ENCODE peak calls at places on chromosomes 4 and X, in nine cellular contexts. W is brain microvascular endothelial cell; H is ovary; M is IMR-90; Q is suprapubic skin; N is CD4-positive, CD25-positive, alpha-beta regulatory T cell; S is GM23248; X is PC-3; O is lower lobe of right lung. F is an unnamed sample.

GRCh38 chr4:5998333-5998936 is 19.8 kb downstream of the C4orf50 start:
- DNase-seq in W (peak; percentile 61), H (peak; percentile 37), M (peak; percentile 61), Q (peak; percentile 56), N (peak; percentile 34), S (peak; percentile 72), X (peak; percentile 59), O (no peak), F (no peak)

GRCh38 chrX:109890910-109891502 is 111.9 kb upstream of the TMEM164 start:
- DNase-seq in W (peak; percentile 45), H (peak; percentile 52), M (peak; percentile 59), Q (no peak), N (peak; percentile 13), S (peak; percentile 55), X (peak; percentile 74), O (peak; percentile 59), F (peak; percentile 35)

GRCh38 chrX:135707880-135708279 is 5.6 kb upstream of the CT45A1 start:
- DNase-seq in W (no peak), H (no peak), M (no peak), Q (no peak), N (no peak), S (peak; percentile 23), X (peak; percentile 32), O (no peak), F (peak; percentile 13)

GRCh38 chrX:152635941-152636340 is 1.8 kb upstream of the GABRQ start:
- DNase-seq in W (peak; percentile 49), H (no peak), M (peak; percentile 50), Q (no peak), N (no peak), S (peak; percentile 66), X (peak; percentile 71), O (no peak), F (no peak)

GRCh38 chrX:100447563-100448397 is 37.7 kb upstream of the PCDH19 start:
- DNase-seq in W (peak; percentile 40), H (peak; percentile 39), M (peak; percentile 1), Q (peak; percentile 61), N (no peak), S (peak; percentile 36), X (peak; percentile 56), O (no peak), F (peak; percentile 9)

GRCh38 chr4:74933562-74934015 is 673 bp downstream of the PARM1 start:
- DNase-seq in W (no peak), H (no peak), M (no peak), Q (no peak), N (no peak), S (peak; percentile 30), X (no peak), O (peak; percentile 49), F (no peak)

GRCh38 chrX:15146515-15146914 is 123.4 kb downstream of the ASB9 start:
- DNase-seq in W (peak; percentile 12), H (no peak), M (no peak), Q (no peak), N (no peak), S (peak; percentile 17), X (peak; percentile 58), O (peak; percentile 38), F (no peak)

GRCh38 chr4:130808492-130808891 is 1712.5 kb downstream of the C4orf33 start:
- DNase-seq in W (peak; percentile 4), H (no peak), M (no peak), Q (no peak), N (no peak), S (no peak), X (peak; percentile 49), O (no peak), F (no peak)

GRCh38 chr4:6781113-6781512 is 1.4 kb upstream of the KIAA0232 start:
- DNase-seq in W (no peak), H (no peak), M (no peak), Q (no peak), N (no peak), S (no peak), X (no peak), O (no peak), F (no peak)

GRCh38 chr4:145920205-145920604 is 18.4 kb downstream of the ZNF827 start:
- DNase-seq in W (peak; percentile 91), H (no peak), M (peak; percentile 93), Q (no peak), N (no peak), S (peak; percentile 97), X (no peak), O (no peak), F (no peak)

GRCh38 chr4:119000400-119000799 is 111.7 kb downstream of the SYNPO2 start:
- DNase-seq in W (no peak), H (no peak), M (peak; percentile 15), Q (no peak), N (no peak), S (peak; percentile 33), X (no peak), O (no peak), F (no peak)

GRCh38 chrX:101659601-101660063 is at the start of gene ARMCX2:
- DNase-seq in W (peak; percentile 49), H (peak; percentile 79), M (peak; percentile 69), Q (no peak), N (no peak), S (peak; percentile 79), X (no peak), O (peak; percentile 59), F (peak; percentile 45)

GRCh38 chr4:186148335-186148975 is 42.9 kb upstream of the CYP4V2 start:
- DNase-seq in W (no peak), H (no peak), M (no peak), Q (no peak), N (no peak), S (no peak), X (no peak), O (no peak), F (no peak)

GRCh38 chrX:131704136-131704695 is 160.3 kb downstream of the OR13H1 start:
- DNase-seq in W (peak; percentile 71), H (peak; percentile 97), M (peak; percentile 85), Q (peak; percentile 92), N (no peak), S (peak; percentile 12), X (peak; percentile 37), O (no peak), F (no peak)

GRCh38 chrX:106201502-106202178 is 33.5 kb downstream of the PWWP3B start:
- DNase-seq in W (no peak), H (no peak), M (no peak), Q (no peak), N (no peak), S (no peak), X (no peak), O (no peak), F (peak; percentile 5)

GRCh38 chr4:52094746-52095145 is 43.6 kb downstream of the SPATA18 start:
- DNase-seq in W (no peak), H (no peak), M (no peak), Q (no peak), N (no peak), S (no peak), X (no peak), O (no peak), F (no peak)

GRCh38 chrX:106177106-106177981 is 9.2 kb downstream of the PWWP3B start:
- DNase-seq in W (peak; percentile 61), H (peak; percentile 89), M (no peak), Q (no peak), N (no peak), S (no peak), X (no peak), O (no peak), F (peak; percentile 13)

GRCh38 chr4:3629665-3630064 is 97.4 kb upstream of the LRPAP1 start:
- DNase-seq in W (no peak), H (no peak), M (no peak), Q (no peak), N (no peak), S (no peak), X (no peak), O (no peak), F (no peak)

GRCh38 chr4:23237771-23238170 is 545.0 kb downstream of the GBA3 start:
- DNase-seq in W (no peak), H (no peak), M (no peak), Q (no peak), N (no peak), S (no peak), X (no peak), O (no peak), F (no peak)

GRCh38 chr4:26884486-26884988 is 23.9 kb downstream of the STIM2 start:
- DNase-seq in W (no peak), H (no peak), M (no peak), Q (no peak), N (no peak), S (no peak), X (no peak), O (no peak), F (no peak)

GRCh38 chr4:102500371-102501175 is 586 bp upstream of the NFKB1 start:
- DNase-seq in W (peak; percentile 38), H (peak; percentile 78), M (peak; percentile 61), Q (peak; percentile 79), N (no peak), S (peak; percentile 80), X (peak; percentile 35), O (peak; percentile 72), F (no peak)

GRCh38 chr4:4655011-4655410 is 113.2 kb upstream of the STX18 start:
- DNase-seq in W (no peak), H (no peak), M (no peak), Q (no peak), N (no peak), S (no peak), X (no peak), O (no peak), F (no peak)
- H3K36me3 ChIP-seq in W (no peaks in the 10 kb centered on the region), H (no peaks in the 10 kb centered on the region), M (no peaks in the 10 kb centered on the region), Q (no peaks in the 10 kb centered on the region), N (no peaks in the 10 kb centered on the region), S (no peaks in the 10 kb centered on the region), X (no peaks in the 10 kb centered on the region), O (no peaks in the 10 kb centered on the region), F (no peaks in the 10 kb centered on the region)

GRCh38 chr4:17726911-17727310 is 54.5 kb downstream of the FAM184B start:
- DNase-seq in W (no peak), H (no peak), M (no peak), Q (no peak), N (no peak), S (peak; percentile 10), X (peak; percentile 52), O (no peak), F (no peak)
- H3K27ac ChIP-seq in W (no peak overlapping the region), H (no peak overlapping the region), M (no peak overlapping the region), Q (no peak overlapping the region), N (no peak overlapping the region), S (no peak overlapping the region), X (no peak overlapping the region), O (no peak overlapping the region), F (no peak overlapping the region)

GRCh38 chr4:154612472-154613414 is at the start of gene FGG:
- DNase-seq in W (no peak), H (no peak), M (no peak), Q (no peak), N (no peak), S (no peak), X (no peak), O (no peak), F (no peak)
- H3K4me3 ChIP-seq in W (no peak within 1 kb of the TSS), H (no peak within 1 kb of the TSS), M (no peak within 1 kb of the TSS), Q (no peak within 1 kb of the TSS), N (no peak within 1 kb of the TSS), S (no peak within 1 kb of the TSS), X (no peak within 1 kb of the TSS), O (peak within 1 kb of the TSS; percentile 9), F (no peak within 1 kb of the TSS)

DNA sequence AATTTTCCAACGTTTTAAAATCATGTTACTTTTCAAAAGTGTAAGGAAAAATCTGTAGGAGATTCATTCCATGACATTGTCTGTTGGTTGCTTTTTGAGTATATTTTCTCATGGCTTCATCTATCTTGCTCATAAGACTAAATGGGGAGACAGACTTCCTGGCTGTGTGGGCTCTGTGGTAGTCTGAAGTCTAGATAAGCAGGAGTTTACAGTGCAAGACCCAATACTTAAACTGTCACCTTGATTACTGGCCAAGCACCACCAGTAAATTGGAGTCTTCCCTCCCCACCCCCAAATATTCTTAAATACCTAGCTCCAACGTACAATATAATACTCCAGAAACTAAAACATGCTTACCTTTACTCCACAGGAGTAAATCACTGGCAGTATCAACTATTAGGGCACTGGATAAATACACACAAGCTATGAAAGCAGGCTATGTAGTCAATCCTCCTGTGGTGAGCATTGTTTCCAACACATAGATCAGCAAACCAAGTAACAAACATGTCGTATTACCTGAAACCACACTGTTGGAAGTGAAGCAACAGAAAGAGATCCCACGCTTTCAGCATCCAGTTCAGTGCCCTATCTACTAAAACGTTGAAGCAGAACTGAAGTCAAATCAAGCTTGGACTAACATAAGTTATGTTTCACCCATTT is 6.2 kb downstream of the HNRNPD start:
- DNase-seq in W (no peak), H (no peak), M (no peak), Q (no peak), N (no peak), S (no peak), X (no peak), O (no peak), F (no peak)
- H3K36me3 ChIP-seq in W (peaks cover 14% of the 10 kb centered on the region), H (no peaks in the 10 kb centered on the region), M (peaks cover 7% of the 10 kb centered on the region), Q (peaks cover 3% of the 10 kb centered on the region), N (peaks cover 22% of the 10 kb centered on the region), S (peaks cover 24% of the 10 kb centered on the region), X (peaks cover 48% of the 10 kb centered on the region), O (peaks cover 36% of the 10 kb centered on the region), F (peaks cover 8% of the 10 kb centered on the region)

F was measured in iPS DF 6.9.